ENCODE peak calls at places on chromosomes 1 and 21, in four cellular contexts. One of them, this sample, is unnamed.

GRCh38 chr1:221478050-221478949 is 263.6 kb downstream of the DUSP10 start:
- DNase-seq in A549: peak
- DNase-seq in HCT116: peak
- DNase-seq in endothelial cell of umbilical vein: peak
- DNase-seq in this sample: peak

GRCh38 chr1:178020968-178021640 is 51.2 kb upstream of the SEC16B start:
- DNase-seq in HCT116: no peak
- DNase-seq in endothelial cell of umbilical vein: no peak
- DNase-seq in A549: no peak
- DNase-seq in this sample: no peak

GRCh38 chr1:109565241-109565640 is 16.8 kb downstream of the GNAI3 start:
- DNase-seq in HCT116: no peak
- DNase-seq in A549: no peak
- DNase-seq in endothelial cell of umbilical vein: no peak
- DNase-seq in this sample: no peak

GRCh38 chr1:43368646-43369020 is 822 bp upstream of the ELOVL1 start:
- DNase-seq in HCT116: no peak
- DNase-seq in endothelial cell of umbilical vein: no peak
- DNase-seq in A549: no peak
- DNase-seq in this sample: no peak

GRCh38 chr21:45973475-45974072 is 8.0 kb upstream of the COL6A1 start:
- DNase-seq in A549: peak
- DNase-seq in endothelial cell of umbilical vein: peak
- DNase-seq in HCT116: peak
- DNase-seq in this sample: peak

GRCh38 chr1:156870734-156871133 is 10.1 kb downstream of the NTRK1 start:
- DNase-seq in HCT116: no peak
- DNase-seq in endothelial cell of umbilical vein: no peak
- DNase-seq in A549: peak
- DNase-seq in this sample: no peak

GRCh38 chr1:214660900-214661299 is 57.9 kb downstream of the CENPF start:
- DNase-seq in HCT116: no peak
- DNase-seq in A549: no peak
- DNase-seq in endothelial cell of umbilical vein: peak
- DNase-seq in this sample: no peak

GRCh38 chr1:32773764-32774463 is 43.2 kb downstream of the YARS1 start:
- DNase-seq in HCT116: no peak
- DNase-seq in A549: no peak
- DNase-seq in endothelial cell of umbilical vein: no peak
- DNase-seq in this sample: peak

GRCh38 chr21:22516230-22516629 is 1518.0 kb downstream of the NCAM2 start:
- DNase-seq in A549: no peak
- DNase-seq in endothelial cell of umbilical vein: no peak
- DNase-seq in HCT116: no peak
- DNase-seq in this sample: peak

GRCh38 chr1:143611159-143611558 is 360.6 kb downstream of the FAM72C start:
- DNase-seq in HCT116: no peak
- DNase-seq in A549: no peak
- DNase-seq in endothelial cell of umbilical vein: no peak
- DNase-seq in this sample: peak

GRCh38 chr1:27145934-27146354 is 9.0 kb downstream of the SLC9A1 start:
- DNase-seq in A549: peak
- DNase-seq in HCT116: no peak
- DNase-seq in endothelial cell of umbilical vein: no peak
- DNase-seq in this sample: peak

GRCh38 chr1:33152685-33153432 is 29.0 kb downstream of the TRIM62 start:
- DNase-seq in endothelial cell of umbilical vein: no peak
- DNase-seq in HCT116: no peak
- DNase-seq in A549: no peak
- DNase-seq in this sample: peak

GRCh38 chr1:42239555-42239954 is 75.0 kb upstream of the GUCA2A start:
- DNase-seq in endothelial cell of umbilical vein: no peak
- DNase-seq in HCT116: no peak
- DNase-seq in A549: no peak
- DNase-seq in this sample: no peak

GRCh38 chr1:103267271-103267670 is 158.9 kb upstream of the COL11A1 start:
- DNase-seq in A549: no peak
- DNase-seq in endothelial cell of umbilical vein: no peak
- DNase-seq in HCT116: no peak
- DNase-seq in this sample: no peak

GRCh38 chr1:116346943-116347673 is 25.9 kb upstream of the ATP1A1 start:
- DNase-seq in A549: no peak
- DNase-seq in endothelial cell of umbilical vein: no peak
- DNase-seq in HCT116: no peak
- DNase-seq in this sample: no peak

GRCh38 chr1:109783436-109783835 is 19.7 kb upstream of the EPS8L3 start:
- DNase-seq in HCT116: peak
- DNase-seq in A549: peak
- DNase-seq in endothelial cell of umbilical vein: peak
- DNase-seq in this sample: no peak

GRCh38 chr1:219542828-219543518 is 69.9 kb downstream of the ZC3H11B start:
- DNase-seq in HCT116: no peak
- DNase-seq in A549: no peak
- DNase-seq in endothelial cell of umbilical vein: peak
- DNase-seq in this sample: no peak

GRCh38 chr1:4309676-4310320 is 344.6 kb upstream of the AJAP1 start:
- DNase-seq in endothelial cell of umbilical vein: no peak
- DNase-seq in HCT116: no peak
- DNase-seq in A549: no peak
- DNase-seq in this sample: no peak

GRCh38 chr1:232999960-233000625 is 49.7 kb downstream of the NTPCR start:
- DNase-seq in endothelial cell of umbilical vein: no peak
- DNase-seq in A549: no peak
- DNase-seq in HCT116: no peak
- DNase-seq in this sample: no peak

GRCh38 chr1:14392161-14392886 is 206.2 kb upstream of the KAZN start:
- DNase-seq in HCT116: no peak
- DNase-seq in endothelial cell of umbilical vein: no peak
- DNase-seq in A549: no peak
- DNase-seq in this sample: no peak

GRCh38 chr1:159861218-159861617 is 1.2 kb downstream of the VSIG8 start:
- DNase-seq in endothelial cell of umbilical vein: no peak
- DNase-seq in HCT116: no peak
- DNase-seq in A549: no peak
- DNase-seq in this sample: no peak

GRCh38 chr1:185570962-185571361 is 163.2 kb upstream of the HMCN1 start:
- DNase-seq in endothelial cell of umbilical vein: no peak
- DNase-seq in HCT116: no peak
- DNase-seq in A549: no peak
- DNase-seq in this sample: no peak

GRCh38 chr1:12456979-12457378 is 161.0 kb downstream of the DHRS3 start:
- DNase-seq in endothelial cell of umbilical vein: peak
- DNase-seq in HCT116: no peak
- DNase-seq in A549: no peak
- DNase-seq in this sample: no peak

GRCh38 chr1:16112558-16113555 is 39.4 kb upstream of the FAM131C start:
- DNase-seq in HCT116: no peak
- DNase-seq in A549: no peak
- DNase-seq in endothelial cell of umbilical vein: no peak
- DNase-seq in this sample: no peak

GRCh38 chr1:31416101-31416736 is 3.2 kb downstream of the SERINC2 start:
- DNase-seq in A549: no peak
- DNase-seq in endothelial cell of umbilical vein: no peak
- DNase-seq in HCT116: no peak
- DNase-seq in this sample: no peak

GRCh38 chr21:41684381-41685245 is 82.2 kb downstream of the RIPK4 start:
- DNase-seq in A549: peak
- DNase-seq in endothelial cell of umbilical vein: no peak
- DNase-seq in HCT116: no peak
- DNase-seq in this sample: no peak

GRCh38 chr1:45585110-45585426 is 1.2 kb downstream of the NASP start:
- DNase-seq in A549: no peak
- DNase-seq in endothelial cell of umbilical vein: no peak
- DNase-seq in HCT116: no peak
- DNase-seq in this sample: no peak

GRCh38 chr1:119055568-119055967 is 67.4 kb upstream of the TBX15 start:
- DNase-seq in A549: no peak
- DNase-seq in HCT116: no peak
- DNase-seq in endothelial cell of umbilical vein: no peak
- DNase-seq in this sample: no peak

GRCh38 chr1:31348449-31348848 is 24.4 kb downstream of the FABP3 start:
- DNase-seq in A549: no peak
- DNase-seq in HCT116: no peak
- DNase-seq in endothelial cell of umbilical vein: no peak
- DNase-seq in this sample: no peak

GRCh38 chr1:13781228-13781627 is 81.2 kb downstream of the PRDM2 start:
- DNase-seq in HCT116: no peak
- DNase-seq in endothelial cell of umbilical vein: no peak
- DNase-seq in A549: no peak
- DNase-seq in this sample: no peak

DNA sequence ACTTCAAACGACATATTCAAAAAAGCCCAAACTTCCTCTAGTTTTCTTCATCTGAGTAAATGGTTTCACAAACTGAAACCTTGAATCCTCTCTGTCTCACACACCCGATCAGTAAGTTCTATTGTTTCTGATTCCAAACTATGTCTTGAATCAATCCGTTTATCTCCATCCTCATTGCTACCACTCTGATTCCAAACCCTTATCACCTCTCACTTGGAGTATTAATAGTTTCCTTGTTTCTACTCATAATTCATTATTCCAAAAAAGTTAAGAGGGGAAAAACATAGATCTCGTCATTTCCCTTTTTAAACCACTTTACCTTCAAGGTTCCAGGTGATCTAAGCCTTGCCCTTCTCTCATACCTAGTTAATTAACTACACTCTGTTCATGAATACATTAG is 1.7 kb upstream of the METTL18 start:
- DNase-seq in A549: no peak
- DNase-seq in endothelial cell of umbilical vein: no peak
- DNase-seq in HCT116: no peak
- DNase-seq in this sample: no peak
- H3K4me3 ChIP-seq in A549: no peak
- H3K4me3 ChIP-seq in endothelial cell of umbilical vein: no peak
- H3K4me3 ChIP-seq in HCT116: peak
- H3K4me3 ChIP-seq in this sample: peak

GRCh38 chr1:91655912-91656449 is 155.3 kb downstream of the CDC7 start:
- DNase-seq in HCT116: no peak
- DNase-seq in endothelial cell of umbilical vein: no peak
- DNase-seq in A549: no peak
- DNase-seq in this sample: no peak

GRCh38 chr1:91650764-91651163 is 150.1 kb downstream of the CDC7 start:
- DNase-seq in HCT116: no peak
- DNase-seq in A549: peak
- DNase-seq in endothelial cell of umbilical vein: peak
- DNase-seq in this sample: no peak

GRCh38 chr1:91651243-91651642 is 150.6 kb downstream of the CDC7 start:
- DNase-seq in HCT116: no peak
- DNase-seq in endothelial cell of umbilical vein: no peak
- DNase-seq in A549: no peak
- DNase-seq in this sample: no peak

GRCh38 chr1:91651671-91652071 is 151.0 kb downstream of the CDC7 start:
- DNase-seq in endothelial cell of umbilical vein: peak
- DNase-seq in A549: no peak
- DNase-seq in HCT116: no peak
- DNase-seq in this sample: no peak

GRCh38 chr1:91653183-91653582 is 152.5 kb downstream of the CDC7 start:
- DNase-seq in A549: no peak
- DNase-seq in HCT116: no peak
- DNase-seq in endothelial cell of umbilical vein: no peak
- DNase-seq in this sample: no peak
- TF ChIP-seq MAX in A549: no peak
- TF ChIP-seq MAX in HCT116: no peak
- TF ChIP-seq MAX in endothelial cell of umbilical vein: no peak
- TF ChIP-seq MAX in this sample: no peak

GRCh38 chr1:53837924-53838653 is at the start of gene NDC1:
- DNase-seq in HCT116: peak
- DNase-seq in endothelial cell of umbilical vein: peak
- DNase-seq in A549: peak
- DNase-seq in this sample: peak
- TF ChIP-seq CTCF in HCT116: no peak
- TF ChIP-seq CTCF in endothelial cell of umbilical vein: no peak
- TF ChIP-seq CTCF in A549: no peak
- TF ChIP-seq CTCF in this sample: no peak

GRCh38 chr1:8396912-8397406 is 79.0 kb downstream of the SLC45A1 start:
- DNase-seq in endothelial cell of umbilical vein: peak
- DNase-seq in A549: peak
- DNase-seq in HCT116: no peak
- DNase-seq in this sample: no peak

GRCh38 chr1:8397511-8397910 is 79.6 kb downstream of the SLC45A1 start:
- DNase-seq in HCT116: no peak
- DNase-seq in A549: no peak
- DNase-seq in endothelial cell of umbilical vein: peak
- DNase-seq in this sample: peak

GRCh38 chr1:8394456-8395321 is 76.8 kb downstream of the SLC45A1 start:
- DNase-seq in endothelial cell of umbilical vein: peak
- DNase-seq in A549: no peak
- DNase-seq in HCT116: no peak
- DNase-seq in this sample: no peak

GRCh38 chr1:8396083-8396911 is 78.4 kb downstream of the SLC45A1 start:
- DNase-seq in endothelial cell of umbilical vein: peak
- DNase-seq in HCT116: no peak
- DNase-seq in A549: no peak
- DNase-seq in this sample: no peak

GRCh38 chr1:8395433-8395866 is 77.5 kb downstream of the SLC45A1 start:
- DNase-seq in A549: no peak
- DNase-seq in HCT116: no peak
- DNase-seq in endothelial cell of umbilical vein: no peak
- DNase-seq in this sample: peak
- H3K4me3 ChIP-seq in A549: no peak
- H3K4me3 ChIP-seq in HCT116: no peak
- H3K4me3 ChIP-seq in endothelial cell of umbilical vein: no peak
- H3K4me3 ChIP-seq in this sample: peak